ENCODE peak calls at places on chromosome 12, in nine cellular contexts. Q is GM12865, D is cardiac muscle cell, Z is HFFc6, Y is Calu3, E is lower leg skin, B is right atrium auricular region, N is stomach, K is tibial artery. O is an unnamed sample.

GRCh38 chr12:68222336-68222735 is 3.3 kb downstream of the IL26 start:
- DNase-seq in Y (no peak), Z (no peak), D (no peak), N (no peak), E (no peak), Q (no peak), K (no peak), B (no peak), O (no peak)

GRCh38 chr12:13024151-13024946 is 19.8 kb upstream of the FAM234B start:
- DNase-seq in B (peak), E (peak), N (peak), D (no peak), Z (peak), K (peak), Q (no peak), Y (no peak), O (no peak)

GRCh38 chr12:12563529-12563928 is 866 bp upstream of the DUSP16 start:
- DNase-seq in Y (no peak), N (no peak), E (no peak), K (no peak), B (no peak), Q (no peak), Z (peak), D (peak), O (no peak)

GRCh38 chr12:89350661-89351488 is 1.4 kb downstream of the DUSP6 start:
- DNase-seq in N (no peak), E (no peak), Q (peak), K (no peak), Y (no peak), D (peak), B (no peak), Z (no peak), O (no peak)

GRCh38 chr12:68303850-68304249 is 28.3 kb downstream of the MDM1 start:
- DNase-seq in Q (no peak), K (peak), N (no peak), Z (no peak), Y (no peak), D (no peak), B (peak), E (no peak), O (no peak)

GRCh38 chr12:111444314-111444705 is 38.6 kb downstream of the SH2B3 start:
- DNase-seq in Z (no peak), D (no peak), N (peak), Y (no peak), K (no peak), Q (peak), B (no peak), E (no peak), O (no peak)

GRCh38 chr12:54371328-54372112 is 7.2 kb upstream of the GPR84 start:
- DNase-seq in E (no peak), Z (no peak), N (no peak), Y (peak), D (no peak), B (peak), K (peak), Q (no peak), O (no peak)

GRCh38 chr12:56115329-56115728 is 1.1 kb upstream of the RPL41 start:
- DNase-seq in K (no peak), B (no peak), Y (peak), D (no peak), Q (no peak), N (no peak), Z (no peak), E (no peak), O (no peak)

GRCh38 chr12:127926004-127926403 is 341.0 kb upstream of the TMEM132C start:
- DNase-seq in N (no peak), Y (no peak), Z (no peak), D (peak), K (no peak), B (no peak), Q (no peak), E (no peak), O (no peak)

GRCh38 chr12:6057693-6058092 is 66.8 kb downstream of the VWF start:
- DNase-seq in N (no peak), E (no peak), Q (no peak), K (no peak), Y (no peak), D (peak), Z (no peak), B (no peak), O (no peak)

GRCh38 chr12:48996794-48997718 is 2.1 kb downstream of the DDN start:
- DNase-seq in K (peak), E (peak), Z (peak), B (peak), Y (peak), D (peak), Q (peak), N (peak), O (peak)

GRCh38 chr12:49961993-49962764 is 507 bp downstream of the AQP5 start:
- DNase-seq in B (no peak), Y (peak), E (no peak), N (no peak), D (no peak), Z (no peak), K (no peak), Q (no peak), O (no peak)

GRCh38 chr12:42859612-42860011 is 270.1 kb upstream of the PRICKLE1 start:
- DNase-seq in K (no peak), Z (no peak), E (no peak), Q (no peak), Y (no peak), B (no peak), N (no peak), D (no peak), O (no peak)

GRCh38 chr12:69240625-69240984 is 1.2 kb downstream of the CPSF6 start:
- DNase-seq in K (no peak), Z (no peak), E (no peak), D (peak), Y (no peak), Q (peak), N (no peak), B (no peak), O (no peak)

GRCh38 chr12:59444932-59445331 is 150.9 kb upstream of the SLC16A7 start:
- DNase-seq in B (no peak), K (no peak), N (no peak), Y (peak), Z (peak), E (no peak), D (no peak), Q (peak), O (no peak)

GRCh38 chr12:25253371-25254068 is 2.8 kb upstream of the KRAS start:
- DNase-seq in E (no peak), K (no peak), D (no peak), Z (no peak), Q (peak), B (no peak), N (no peak), Y (no peak), O (no peak)

GRCh38 chr12:92539966-92540791 is 162.6 kb upstream of the PLEKHG7 start:
- DNase-seq in D (peak), K (no peak), Z (no peak), Y (no peak), Q (peak), B (no peak), E (no peak), N (no peak), O (no peak)

DNA sequence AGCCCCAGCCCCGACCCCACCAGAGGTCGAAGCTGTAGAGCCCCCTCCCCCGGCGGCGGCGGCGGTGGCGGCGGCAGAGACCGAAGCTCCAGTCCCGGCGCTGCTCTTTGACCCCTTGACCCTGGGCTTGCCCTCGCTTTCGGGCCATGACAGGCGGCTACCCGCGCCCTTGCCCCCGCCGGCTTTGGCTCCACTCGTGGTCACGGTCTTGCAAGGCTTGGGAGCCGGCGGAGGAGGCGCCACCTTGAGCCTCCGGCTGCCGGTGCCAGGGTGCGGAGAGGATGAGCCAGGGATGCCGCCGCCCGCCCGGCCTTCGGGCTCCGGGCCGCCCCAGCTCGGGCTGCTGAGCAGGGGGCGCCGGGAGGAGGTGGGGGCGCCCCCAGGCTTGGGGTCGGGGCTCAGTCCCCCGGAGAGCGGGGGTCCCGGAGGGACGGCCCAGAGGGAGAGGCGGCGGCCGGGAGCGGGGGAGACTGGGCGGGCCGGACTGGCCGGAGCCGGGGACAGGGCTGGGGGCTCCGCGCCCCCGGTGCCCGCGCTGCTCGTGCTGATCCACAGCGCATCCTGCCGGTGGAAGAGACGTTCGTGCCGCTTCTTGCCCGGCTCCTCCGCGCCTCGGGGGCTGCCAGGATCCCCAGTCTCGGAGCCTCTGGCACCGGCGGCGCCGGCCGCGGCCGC is 938 bp downstream of the AGAP2 start:
- DNase-seq in E (no peak), Q (no peak), B (no peak), D (peak), Z (no peak), K (no peak), N (no peak), Y (no peak), O (no peak)
- TF ChIP-seq CTCF in E (no peak), Q (no peak), B (no peak), D (peak), Z (peak), K (no peak), N (no peak), Y (no peak), O (no peak)

GRCh38 chr12:402127-402456 is 648 bp downstream of the CCDC77 start:
- DNase-seq in D (peak), N (no peak), Q (peak), K (no peak), Y (peak), E (no peak), Z (peak), B (no peak), O (no peak)
- TF ChIP-seq CTCF in D (peak), N (no peak), Q (no peak), K (no peak), Y (no peak), E (no peak), Z (no peak), B (no peak), O (no peak)

GRCh38 chr12:40745386-40745785 is 53.1 kb downstream of the CNTN1 start:
- DNase-seq in Z (no peak), N (no peak), E (no peak), B (no peak), Q (no peak), K (no peak), Y (peak), D (no peak), O (no peak)
- TF ChIP-seq CTCF in Z (no peak), N (no peak), E (no peak), B (no peak), Q (no peak), K (no peak), Y (no peak), D (no peak), O (no peak)

DNA sequence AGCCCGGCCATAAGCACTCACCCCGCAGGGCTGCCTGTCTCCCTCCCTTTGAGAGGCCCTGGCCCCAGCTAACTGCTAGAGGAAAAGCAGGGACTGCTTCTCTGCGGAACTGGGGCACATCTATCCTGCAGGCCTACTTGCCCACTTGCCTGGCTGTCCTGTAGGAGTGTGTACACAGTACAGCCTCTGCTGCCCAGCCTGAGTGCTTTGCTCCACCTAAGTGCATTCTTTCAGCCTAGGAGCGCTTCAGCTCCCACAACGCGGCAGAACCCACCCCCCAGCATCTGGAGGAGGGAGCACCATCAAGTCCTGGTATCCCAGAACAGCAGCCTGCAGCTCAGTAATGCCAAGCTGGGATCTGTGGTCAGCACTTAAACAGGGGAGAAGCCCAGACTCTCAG is 79.9 kb upstream of the CD163 start:
- DNase-seq in D (no peak), E (no peak), K (no peak), Q (no peak), Z (no peak), Y (no peak), N (no peak), B (no peak), O (no peak)
- TF ChIP-seq CTCF in D (no peak), E (no peak), K (no peak), Q (no peak), Z (no peak), Y (no peak), N (no peak), B (no peak), O (no peak)

GRCh38 chr12:110037315-110037714 is 11.0 kb downstream of the C12orf76 start:
- DNase-seq in Q (no peak), E (no peak), Y (no peak), K (no peak), B (no peak), Z (no peak), N (no peak), D (no peak), O (no peak)
- TF ChIP-seq CTCF in Q (no peak), E (no peak), Y (no peak), K (no peak), B (no peak), Z (no peak), N (no peak), D (no peak), O (no peak)

O was measured in omental fat pad.